ENCODE peak calls at places on chromosomes 6 and 20, in five cellular contexts. L is iPS-NIHi11; E is stimulated activated CD8-positive, alpha-beta memory T cell treated with anti-CD3 and anti-CD28 coated beads, Interleukin-15, amount 100 ng/mL, for 24 hours; N is activated T-cell treated with anti-CD3 and anti-CD28 coated beads for 1 hour; U is Daoy. I is an unnamed sample.
A peak's percentile ranks its signal among the peaks of the same experiment; 100 is the strongest.

GRCh38 chr20:62030834-62031434 is 34.7 kb downstream of the TAF4 start:
- DNase-seq in L (no peak), E (no peak), N (peak; percentile 7), U (no peak), I (peak; percentile 40)

GRCh38 chr6:33851959-33852358 is 48.2 kb upstream of the MLN start:
- DNase-seq in L (peak; percentile 86), E (no peak), N (no peak), U (peak; percentile 35), I (peak; percentile 24)

GRCh38 chr20:36936341-36936740 is 15.2 kb downstream of the SAMHD1 start:
- DNase-seq in L (no peak), E (no peak), N (no peak), U (no peak), I (no peak)

GRCh38 chr6:11096109-11096508 is 2.5 kb downstream of the SMIM13 start:
- DNase-seq in L (peak; percentile 53), E (no peak), N (no peak), U (peak; percentile 61), I (no peak)

GRCh38 chr6:124742971-124743370 is 219.3 kb upstream of the RNF217 start:
- DNase-seq in L (no peak), E (no peak), N (no peak), U (no peak), I (no peak)

GRCh38 chr6:134249759-134250602 is 67.9 kb downstream of the SGK1 start:
- DNase-seq in L (no peak), E (no peak), N (no peak), U (no peak), I (no peak)

GRCh38 chr6:44224154-44224977 is 971 bp downstream of the SLC29A1 start:
- DNase-seq in L (peak; percentile 52), E (no peak), N (no peak), U (peak; percentile 68), I (no peak)

GRCh38 chr20:35176132-35176531 is 4.3 kb downstream of the PROCR start:
- DNase-seq in L (no peak), E (no peak), N (no peak), U (no peak), I (no peak)

GRCh38 chr20:25695532-25696383 is 895 bp downstream of the ZNF337 start:
- DNase-seq in L (no peak), E (no peak), N (no peak), U (peak; percentile 9), I (no peak)

GRCh38 chr6:13553646-13554045 is 20.8 kb upstream of the SIRT5 start:
- DNase-seq in L (no peak), E (no peak), N (no peak), U (no peak), I (no peak)

GRCh38 chr20:44780226-44780625 is 30.1 kb downstream of the RIMS4 start:
- DNase-seq in L (peak; percentile 77), E (no peak), N (peak; percentile 19), U (peak; percentile 44), I (peak; percentile 17)

GRCh38 chr6:21999012-21999528 is 297.8 kb downstream of the PRL start:
- DNase-seq in L (no peak), E (no peak), N (no peak), U (peak; percentile 78), I (no peak)

GRCh38 chr6:3566812-3567211 is 110.0 kb upstream of the SLC22A23 start:
- DNase-seq in L (no peak), E (no peak), N (no peak), U (peak; percentile 15), I (no peak)

GRCh38 chr20:63682384-63683139 is 13.9 kb upstream of the TNFRSF6B start:
- DNase-seq in L (peak; percentile 76), E (no peak), N (no peak), U (peak; percentile 98), I (no peak)

GRCh38 chr6:9412951-9413559 is 977.7 kb upstream of the SLC35B3 start:
- DNase-seq in L (peak; percentile 30), E (no peak), N (no peak), U (peak; percentile 68), I (no peak)

GRCh38 chr6:169577974-169578373 is 123.9 kb downstream of the WDR27 start:
- DNase-seq in L (no peak), E (no peak), N (no peak), U (no peak), I (no peak)

GRCh38 chr6:3073382-3073781 is 5.1 kb downstream of the RIPK1 start:
- DNase-seq in L (no peak), E (no peak), N (no peak), U (no peak), I (no peak)

GRCh38 chr20:39643292-39643691 is 681.1 kb downstream of the DHX35 start:
- DNase-seq in L (no peak), E (no peak), N (no peak), U (no peak), I (no peak)

GRCh38 chr6:56574292-56574691 is 68.4 kb downstream of the DST start:
- DNase-seq in L (no peak), E (no peak), N (no peak), U (no peak), I (no peak)

GRCh38 chr6:53066059-53066406 is 829 bp downstream of the FBXO9 start:
- DNase-seq in L (peak; percentile 25), E (peak; percentile 21), N (no peak), U (peak; percentile 49), I (peak; percentile 61)

GRCh38 chr20:19599200-19599599 is 158.9 kb upstream of the RIN2 start:
- DNase-seq in L (no peak), E (no peak), N (no peak), U (no peak), I (no peak)

GRCh38 chr6:83430606-83431544 is at the start of gene ME1:
- DNase-seq in L (peak; percentile 80), E (no peak), N (no peak), U (peak; percentile 93), I (peak; percentile 7)

GRCh38 chr6:97841763-97842162 is 558.7 kb upstream of the MMS22L start:
- DNase-seq in L (no peak), E (no peak), N (no peak), U (peak; percentile 29), I (no peak)

GRCh38 chr20:54657268-54657826 is 182.0 kb downstream of the DOK5 start:
- DNase-seq in L (no peak), E (no peak), N (no peak), U (no peak), I (no peak)

GRCh38 chr20:36644032-36644712 is 1.8 kb downstream of the SLA2 start:
- DNase-seq in L (no peak), E (peak; percentile 20), N (peak; percentile 42), U (no peak), I (peak; percentile 81)

GRCh38 chr6:17905611-17906592 is 81.5 kb downstream of the KIF13A start:
- DNase-seq in L (no peak), E (no peak), N (no peak), U (no peak), I (no peak)

GRCh38 chr20:34604980-34605788 is 46.7 kb downstream of the MAP1LC3A start:
- DNase-seq in L (no peak), E (no peak), N (no peak), U (no peak), I (no peak)

GRCh38 chr6:3415490-3415889 is 41.4 kb downstream of the SLC22A23 start:
- DNase-seq in L (no peak), E (no peak), N (no peak), U (no peak), I (no peak)

GRCh38 chr20:45963059-45964011 is 8.7 kb downstream of the ZNF335 start:
- DNase-seq in L (no peak), E (no peak), N (no peak), U (no peak), I (peak; percentile 33)

GRCh38 chr20:44691424-44692423 is 23.4 kb upstream of the CCN5 start:
- DNase-seq in L (no peak), E (no peak), N (no peak), U (no peak), I (no peak)

GRCh38 chr6:160510199-160510598 is 153.9 kb downstream of the LPA start:
- DNase-seq in L (no peak), E (no peak), N (no peak), U (peak; percentile 23), I (no peak)

GRCh38 chr20:10022615-10023014 is 12.2 kb upstream of the ANKEF1 start:
- DNase-seq in L (no peak), E (no peak), N (no peak), U (no peak), I (no peak)

GRCh38 chr6:142207265-142207877 is 60.3 kb downstream of the VTA1 start:
- DNase-seq in L (peak; percentile 56), E (no peak), N (peak; percentile 33), U (peak; percentile 52), I (peak; percentile 33)

GRCh38 chr6:73032586-73032985 is 192.7 kb downstream of the KHDC1L start:
- DNase-seq in L (no peak), E (no peak), N (no peak), U (peak; percentile 69), I (no peak)

GRCh38 chr6:21887301-21888185 is 294.0 kb downstream of the SOX4 start:
- DNase-seq in L (no peak), E (no peak), N (no peak), U (no peak), I (no peak)